ENCODE peak calls at places on chromosomes 4 and X, in seven cellular contexts. Q is mammary epithelial cell; A is colonic mucosa; V is HEK293T; T is stimulated activated CD8-positive, alpha-beta memory T cell treated with anti-CD3 and anti-CD28 coated beads, Interleukin-7, amount 100 ng/mL, for 4 hours; U is SJSA1; J is cerebellar cortex. E is an unnamed sample.

GRCh38 chr4:18318682-18319410 is 297.3 kb upstream of the LCORL start:
- DNase-seq in T (no peak), V (no peak), J (no peak), A (no peak), Q (no peak), U (no peak), E (no peak)

GRCh38 chrX:9542765-9543119 is 77.9 kb downstream of the TBL1X start:
- DNase-seq in A (no peak), U (no peak), J (no peak), Q (no peak), V (no peak), T (no peak), E (no peak)

GRCh38 chr4:113534698-113535097 is 226.8 kb downstream of the CAMK2D start:
- DNase-seq in A (no peak), T (no peak), V (no peak), Q (no peak), J (no peak), U (no peak), E (no peak)

GRCh38 chrX:135516376-135516775 is 4.1 kb upstream of the INTS6L start:
- DNase-seq in V (peak), J (no peak), A (no peak), Q (no peak), U (no peak), T (no peak), E (no peak)

GRCh38 chr4:21811576-21811975 is 137.0 kb downstream of the KCNIP4 start:
- DNase-seq in J (no peak), A (no peak), U (no peak), Q (no peak), T (no peak), V (no peak), E (no peak)

GRCh38 chrX:9595131-9595530 is 130.3 kb downstream of the TBL1X start:
- DNase-seq in J (no peak), T (no peak), Q (no peak), A (no peak), U (no peak), V (no peak), E (no peak)

GRCh38 chr4:109690690-109691410 is 12.4 kb downstream of the CASP6 start:
- DNase-seq in J (no peak), U (no peak), T (no peak), A (no peak), V (no peak), Q (no peak), E (no peak)

GRCh38 chr4:120921456-120922389 is 803 bp downstream of the PRDM5 start:
- DNase-seq in Q (peak), U (peak), A (peak), V (peak), T (peak), J (peak), E (peak)

GRCh38 chrX:40279091-40279430 is 181.3 kb upstream of the BCOR start:
- DNase-seq in U (no peak), A (no peak), V (no peak), Q (no peak), J (no peak), T (no peak), E (no peak)

GRCh38 chr4:19807505-19807904 is 444.2 kb upstream of the SLIT2 start:
- DNase-seq in T (no peak), Q (peak), U (no peak), V (no peak), A (no peak), J (no peak), E (no peak)

GRCh38 chrX:110915120-110915519 is 119.5 kb upstream of the CHRDL1 start:
- DNase-seq in V (no peak), A (no peak), Q (peak), U (no peak), J (no peak), T (no peak), E (no peak)

GRCh38 chr4:165927366-165927765 is 54.3 kb downstream of the TLL1 start:
- DNase-seq in T (no peak), Q (no peak), J (no peak), A (no peak), V (no peak), U (no peak), E (no peak)

GRCh38 chrX:51461053-51462050 is 35.0 kb downstream of the NUDT11 start:
- DNase-seq in A (no peak), Q (peak), V (peak), U (no peak), T (no peak), J (peak), E (no peak)

GRCh38 chr4:186669159-186669720 is 54.4 kb downstream of the FAT1 start:
- DNase-seq in V (no peak), T (no peak), Q (peak), J (peak), A (no peak), U (no peak), E (no peak)

GRCh38 chr4:125433453-125433852 is 118.7 kb downstream of the FAT4 start:
- DNase-seq in A (no peak), T (no peak), Q (no peak), U (no peak), J (no peak), V (no peak), E (no peak)

GRCh38 chr4:38687571-38688011 is 23.6 kb downstream of the KLF3 start:
- DNase-seq in V (no peak), U (no peak), A (no peak), Q (no peak), T (no peak), J (no peak), E (no peak)

GRCh38 chr4:153217440-153217839 is 13.2 kb downstream of the TRIM2 start:
- DNase-seq in U (no peak), A (no peak), T (no peak), J (no peak), V (no peak), Q (peak), E (no peak)

GRCh38 chrX:39133971-39134370 is 332.7 kb downstream of the MID1IP1 start:
- DNase-seq in V (no peak), U (no peak), Q (no peak), J (no peak), T (no peak), A (no peak), E (no peak)

GRCh38 chr4:111400736-111401135 is 744.5 kb upstream of the FAM241A start:
- DNase-seq in U (no peak), V (no peak), A (no peak), Q (peak), J (peak), T (no peak), E (no peak)

GRCh38 chrX:13380230-13380629 is 60.4 kb upstream of the ATXN3L start:
- DNase-seq in V (no peak), A (no peak), J (no peak), T (no peak), Q (peak), U (no peak), E (no peak)

GRCh38 chr4:56465599-56466295 is 1.7 kb upstream of the SRP72 start:
- DNase-seq in V (no peak), J (no peak), A (no peak), U (no peak), T (no peak), Q (peak), E (no peak)